ENCODE peak calls at places on chromosomes 3 and 15, in four cellular contexts. P, D, G and J are unnamed samples.
A peak's percentile ranks its signal among the peaks of the same experiment; 100 is the strongest.

GRCh38 chr3:39505866-39506738 is 38.6 kb downstream of the MOBP start:
- DNase-seq in D (no peak), P (no peak), G (no peak), J (no peak)

GRCh38 chr3:55407426-55407820 is 79.7 kb downstream of the WNT5A start:
- DNase-seq in G (no peak), D (no peak), P (no peak), J (no peak)

GRCh38 chr3:10328460-10329071 is 7.7 kb upstream of the SEC13 start:
- DNase-seq in D (no peak), P (no peak), G (no peak), J (no peak)

GRCh38 chr15:39127925-39128617 is 452.8 kb upstream of the THBS1 start:
- DNase-seq in P (peak; percentile 12), D (no peak), G (peak; percentile 99), J (no peak)

GRCh38 chr15:55742498-55742926 is 440 bp downstream of the PRTG start:
- DNase-seq in G (peak; percentile 50), P (peak; percentile 13), D (peak; percentile 34), J (no peak)

GRCh38 chr3:101809178-101810022 is 30.4 kb downstream of the NXPE3 start:
- DNase-seq in P (peak; percentile 27), G (peak; percentile 41), D (no peak), J (no peak)

GRCh38 chr3:39144095-39144747 is 9.2 kb downstream of the CSRNP1 start:
- DNase-seq in G (no peak), D (no peak), P (no peak), J (no peak)

GRCh38 chr3:10672422-10672821 is 143.6 kb upstream of the SLC6A11 start:
- DNase-seq in D (peak; percentile 35), G (no peak), P (no peak), J (no peak)

GRCh38 chr3:85394424-85394823 is 435.6 kb downstream of the CADM2 start:
- DNase-seq in G (peak; percentile 1), P (no peak), D (no peak), J (no peak)

GRCh38 chr3:46716461-46717441 is 918 bp downstream of the PRSS50 start:
- DNase-seq in P (no peak), D (peak; percentile 7), G (no peak), J (no peak)

GRCh38 chr15:84570164-84570692 is 30.6 kb upstream of the ZSCAN2 start:
- DNase-seq in G (peak; percentile 27), D (peak; percentile 70), P (peak; percentile 76), J (no peak)

GRCh38 chr3:170007031-170007663 is 30.6 kb upstream of the GPR160 start:
- DNase-seq in G (peak; percentile 70), P (no peak), D (no peak), J (no peak)

GRCh38 chr3:78519281-78519680 is 1248.5 kb downstream of the ROBO1 start:
- DNase-seq in D (no peak), P (no peak), G (peak; percentile 50), J (no peak)

GRCh38 chr15:73757571-73757970 is 4.4 kb upstream of the INSYN1 start:
- DNase-seq in G (no peak), P (no peak), D (no peak), J (no peak)

GRCh38 chr15:73756947-73757513 is 3.9 kb upstream of the INSYN1 start:
- DNase-seq in P (no peak), D (no peak), G (no peak), J (no peak)

GRCh38 chr15:73760777-73761329 is 7.7 kb upstream of the INSYN1 start:
- DNase-seq in D (no peak), G (no peak), P (no peak), J (no peak)

GRCh38 chr15:73763893-73764292 is 10.7 kb upstream of the INSYN1 start:
- DNase-seq in G (no peak), P (no peak), D (no peak), J (no peak)

GRCh38 chr15:73760330-73760729 is 7.2 kb upstream of the INSYN1 start:
- DNase-seq in D (no peak), G (no peak), P (no peak), J (no peak)
- H3K27me3 ChIP-seq in D (peaks cover 8% of the 10 kb centered on the region), G (peaks cover 31% of the 10 kb centered on the region), P (peaks cover 41% of the 10 kb centered on the region), J (no peaks in the 10 kb centered on the region)

GRCh38 chr15:100836501-100836900 is 43.1 kb upstream of the ALDH1A3 start:
- DNase-seq in P (no peak), G (no peak), D (no peak), J (no peak)
- H3K4me1 ChIP-seq in P (no peaks in the 10 kb centered on the region), G (no peaks in the 10 kb centered on the region), D (no peaks in the 10 kb centered on the region), J (no peaks in the 10 kb centered on the region)

GRCh38 chr3:150779402-150779858 is 16.5 kb upstream of the SIAH2 start:
- DNase-seq in G (no peak), D (no peak), P (no peak), J (no peak)
- TF ChIP-seq CTCF in G (no peak), D (no peak), P (no peak), J (no peak)

GRCh38 chr15:69789648-69790393 is 307.9 kb downstream of the TLE3 start:
- DNase-seq in P (no peak), D (no peak), G (no peak), J (no peak)

GRCh38 chr15:69784808-69785550 is 312.7 kb downstream of the TLE3 start:
- DNase-seq in P (no peak), D (no peak), G (peak; percentile 65), J (no peak)

GRCh38 chr15:69786136-69786701 is 311.5 kb downstream of the TLE3 start:
- DNase-seq in P (no peak), D (no peak), G (no peak), J (no peak)

GRCh38 chr15:69790632-69791031 is 307.1 kb downstream of the TLE3 start:
- DNase-seq in D (no peak), P (no peak), G (no peak), J (peak; percentile 41)

GRCh38 chr15:69787791-69788190 is 309.9 kb downstream of the TLE3 start:
- DNase-seq in P (no peak), D (no peak), G (no peak), J (no peak)
- H3K27me3 ChIP-seq in P (peaks cover 4% of the 10 kb centered on the region), D (peaks cover 34% of the 10 kb centered on the region), G (no peaks in the 10 kb centered on the region), J (no peaks in the 10 kb centered on the region)

GRCh38 chr15:25901841-25902610 is 38.9 kb upstream of the ATP10A start:
- DNase-seq in P (no peak), G (no peak), D (no peak), J (no peak)

GRCh38 chr15:25900901-25901300 is 37.8 kb upstream of the ATP10A start:
- DNase-seq in P (no peak), D (no peak), G (peak; percentile 60), J (no peak)

GRCh38 chr15:25903024-25903581 is 40.0 kb upstream of the ATP10A start:
- DNase-seq in D (no peak), P (no peak), G (peak; percentile 47), J (no peak)

GRCh38 chr15:25909325-25909724 is 46.2 kb upstream of the ATP10A start:
- DNase-seq in D (no peak), G (no peak), P (no peak), J (no peak)

GRCh38 chr15:25905140-25905539 is 42.0 kb upstream of the ATP10A start:
- DNase-seq in P (peak; percentile 13), D (no peak), G (peak; percentile 88), J (peak; percentile 78)
- H3K4me1 ChIP-seq in P (no peaks in the 10 kb centered on the region), D (no peaks in the 10 kb centered on the region), G (no peaks in the 10 kb centered on the region), J (no peaks in the 10 kb centered on the region)

DNA sequence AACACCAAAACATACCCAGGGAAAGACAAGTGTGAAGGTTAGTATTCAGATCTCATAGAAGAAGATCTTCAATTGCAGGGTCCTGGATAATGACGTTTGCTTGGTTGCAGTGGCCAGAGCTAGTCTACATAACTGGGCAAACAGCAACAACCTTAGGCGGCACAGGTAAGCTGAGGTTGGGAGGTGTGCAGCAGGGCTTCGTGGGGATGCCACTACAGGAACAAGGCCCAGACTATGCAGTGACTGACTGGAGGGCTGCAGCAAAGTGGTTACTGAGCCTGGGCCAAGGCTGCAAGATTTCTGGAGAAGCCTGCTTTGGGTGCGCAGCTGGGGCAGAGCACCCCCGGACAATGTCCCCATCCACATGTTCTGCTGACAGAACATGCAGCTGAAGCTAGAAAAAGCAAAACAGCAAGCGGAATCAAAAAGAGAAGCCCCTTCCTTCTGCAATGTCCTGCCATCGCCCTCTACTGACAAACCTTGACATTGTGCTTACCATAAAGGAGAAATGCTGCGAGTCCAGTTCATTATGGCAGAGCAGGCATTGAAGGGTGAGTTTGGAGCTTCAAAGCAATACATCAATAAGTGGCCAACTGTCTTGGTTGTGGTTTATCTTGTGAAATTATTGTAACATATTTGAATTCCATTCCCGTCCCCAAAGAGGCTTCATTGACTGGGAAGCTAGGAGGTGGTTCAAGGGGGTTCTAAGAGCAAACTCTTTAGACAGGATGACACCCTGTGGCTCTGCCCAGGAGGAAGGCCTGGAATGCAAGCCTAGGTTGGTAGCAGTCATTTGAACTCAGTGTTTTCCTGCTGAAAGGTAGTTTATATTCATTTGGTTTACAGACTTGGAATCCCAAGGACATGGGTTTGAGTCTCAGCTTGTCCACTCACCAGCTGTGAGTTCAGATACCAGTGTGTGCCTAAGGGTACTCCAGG is 217.0 kb downstream of the PDCD6IP start:
- DNase-seq in D (no peak), P (no peak), G (no peak), J (no peak)
- TF ChIP-seq CTCF in D (no peak), P (no peak), G (peak; percentile 54), J (no peak)

DNA sequence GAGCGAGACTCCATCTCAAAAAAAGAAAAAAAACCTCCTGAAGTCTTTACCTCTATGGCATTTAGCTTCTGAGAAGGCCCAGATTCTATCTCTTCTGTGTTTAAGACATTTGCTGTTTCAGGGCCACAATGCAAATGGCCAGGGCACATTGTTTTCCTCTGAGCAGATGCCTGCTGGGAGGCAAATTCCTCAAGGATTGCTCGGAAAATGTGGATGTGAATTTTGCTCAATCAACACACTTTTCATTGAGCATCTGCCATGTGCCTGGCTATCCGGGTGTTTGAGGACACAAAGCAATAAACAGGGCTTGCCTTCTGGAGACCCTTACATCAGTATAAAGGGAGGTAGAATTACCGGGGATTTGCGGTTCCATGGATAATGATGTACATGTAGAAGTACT is 20.0 kb downstream of the TRIM71 start:
- DNase-seq in G (no peak), D (no peak), P (no peak), J (no peak)
- H3K27me3 ChIP-seq in G (peaks cover 12% of the 10 kb centered on the region), D (peaks cover 35% of the 10 kb centered on the region), P (peaks cover 11% of the 10 kb centered on the region), J (no peaks in the 10 kb centered on the region)

GRCh38 chr3:155554777-155555445 is 190.0 kb downstream of the PLCH1 start:
- DNase-seq in G (no peak), D (no peak), P (no peak), J (no peak)
- H3K4me1 ChIP-seq in G (no peaks in the 10 kb centered on the region), D (no peaks in the 10 kb centered on the region), P (no peaks in the 10 kb centered on the region), J (no peaks in the 10 kb centered on the region)